ENCODE peak calls at places on chromosomes 13 and 19, in ten cellular contexts. K is stimulated activated CD4-positive, alpha-beta T cell treated with anti-CD3 and anti-CD28 coated beads, Interleukin-1b, Interleukin-23, amount 100 ng/mL, for 24 hours; R is C1 segment of cervical spinal cord; A is tibial nerve; X is activated CD8-positive, alpha-beta T cell treated with anti-CD3 and anti-CD28 coated beads, Interleukin-2, amount 10 ng/mL, durations not matched to agents 7 days and 5 days; Y is fibroblast of the conjunctiva; I is WTC11; E is DMS53; C is AG09309; Q is left ventricle myocardium inferior. H is an unnamed sample.

GRCh38 chr19:49331616-49332055 is 3.6 kb upstream of the CD37 start:
- DNase-seq in K (no peak), X (peak; percentile 79), E (peak; percentile 39), Q (no peak), A (no peak), R (no peak), I (peak; percentile 34), Y (peak; percentile 22), C (no peak), H (peak; percentile 56)

GRCh38 chr13:110638814-110639806 is 23.8 kb downstream of the NAXD start:
- DNase-seq in E (no peak), X (no peak), C (no peak), A (no peak), R (no peak), K (no peak), I (no peak), Q (no peak), Y (no peak), H (no peak)

GRCh38 chr13:46146898-46147297 is 35.1 kb downstream of the LCP1 start:
- DNase-seq in Q (no peak), C (no peak), R (no peak), K (no peak), X (no peak), A (no peak), E (peak; percentile 72), I (peak; percentile 35), Y (no peak), H (peak; percentile 55)

GRCh38 chr13:83340170-83340569 is 542.1 kb downstream of the SLITRK1 start:
- DNase-seq in Q (no peak), Y (no peak), A (no peak), R (no peak), K (no peak), I (no peak), C (no peak), X (no peak), E (peak; percentile 45), H (no peak)

GRCh38 chr19:2033825-2034159 is 17.3 kb downstream of the MKNK2 start:
- DNase-seq in C (no peak), Y (no peak), X (no peak), I (no peak), R (no peak), Q (no peak), K (no peak), A (no peak), E (no peak), H (no peak)

GRCh38 chr19:15445807-15446376 is 3.9 kb downstream of the WIZ start:
- DNase-seq in C (no peak), I (no peak), A (no peak), K (no peak), R (no peak), E (no peak), X (no peak), Y (no peak), Q (peak; percentile 77), H (no peak)

GRCh38 chr13:80341098-80341701 is at the start of gene SPRY2:
- DNase-seq in R (peak; percentile 89), Y (peak; percentile 97), E (peak; percentile 91), C (peak; percentile 86), I (peak; percentile 87), Q (peak; percentile 94), X (peak; percentile 42), K (no peak), A (peak; percentile 93), H (peak; percentile 96)

GRCh38 chr13:112545866-112546265 is 42.1 kb downstream of the TUBGCP3 start:
- DNase-seq in Y (peak; percentile 35), A (no peak), Q (no peak), C (peak; percentile 63), I (no peak), E (no peak), X (no peak), K (no peak), R (no peak), H (no peak)

GRCh38 chr19:44142014-44142523 is 715 bp downstream of the ZNF234 start:
- DNase-seq in Y (no peak), I (no peak), R (no peak), Q (no peak), E (peak; percentile 46), X (peak; percentile 25), K (no peak), A (no peak), C (no peak), H (no peak)

GRCh38 chr13:91270031-91270430 is 77.5 kb upstream of the MIR17HG start:
- DNase-seq in E (no peak), Q (no peak), K (no peak), R (no peak), C (no peak), Y (no peak), X (no peak), A (no peak), I (no peak), H (no peak)

GRCh38 chr13:22665531-22665930 is 515.2 kb upstream of the SGCG start:
- DNase-seq in A (no peak), E (peak; percentile 91), I (no peak), X (no peak), R (no peak), C (no peak), K (no peak), Y (no peak), Q (no peak), H (no peak)

GRCh38 chr19:12495002-12495802 is 10.6 kb upstream of the ZNF709 start:
- DNase-seq in Q (peak; percentile 94), I (peak; percentile 94), E (peak; percentile 97), C (peak; percentile 44), X (peak; percentile 95), K (peak; percentile 79), A (peak; percentile 81), R (peak; percentile 87), Y (peak; percentile 33), H (peak; percentile 96)

GRCh38 chr13:35164324-35164932 is 222.4 kb downstream of the NBEA start:
- DNase-seq in A (no peak), Y (no peak), K (no peak), C (no peak), I (no peak), E (peak; percentile 73), R (no peak), Q (no peak), X (no peak), H (no peak)

GRCh38 chr19:49114630-49115363 is 627 bp downstream of the LIN7B start:
- DNase-seq in Q (peak; percentile 70), X (peak; percentile 61), C (no peak), K (no peak), E (peak; percentile 59), R (peak; percentile 40), A (no peak), Y (no peak), I (peak; percentile 86), H (peak; percentile 82)

GRCh38 chr13:63190742-63191141 is 1775.1 kb upstream of the PCDH20 start:
- DNase-seq in Y (no peak), I (no peak), A (no peak), R (no peak), E (no peak), X (no peak), K (no peak), Q (no peak), C (peak; percentile 24), H (no peak)

GRCh38 chr13:84137292-84137691 is 255.0 kb upstream of the SLITRK1 start:
- DNase-seq in A (no peak), Q (no peak), K (no peak), R (no peak), I (no peak), Y (no peak), X (peak; percentile 86), C (peak; percentile 21), E (no peak), H (no peak)

GRCh38 chr13:28658796-28659610 is at the start of gene POMP:
- DNase-seq in Q (peak; percentile 95), I (peak; percentile 80), X (peak; percentile 95), Y (peak; percentile 83), R (peak; percentile 88), E (peak; percentile 96), C (peak; percentile 83), K (peak; percentile 88), A (peak; percentile 87), H (peak; percentile 97)

GRCh38 chr19:28009696-28010095 is 1203.3 kb downstream of the UQCRFS1 start:
- DNase-seq in R (no peak), X (no peak), Q (no peak), C (no peak), K (no peak), A (no peak), I (no peak), Y (no peak), E (no peak), H (no peak)

GRCh38 chr19:34459614-34460013 is 21.9 kb upstream of the WTIP start:
- DNase-seq in Y (no peak), I (no peak), K (no peak), C (no peak), X (no peak), Q (no peak), E (peak; percentile 95), A (no peak), R (no peak), H (no peak)

GRCh38 chr19:38684078-38684861 is 36.8 kb downstream of the ACTN4 start:
- DNase-seq in Y (peak; percentile 85), Q (peak; percentile 52), I (no peak), K (no peak), A (peak; percentile 43), R (no peak), C (peak; percentile 69), X (peak; percentile 31), E (peak; percentile 61), H (no peak)

GRCh38 chr13:67726979-67727378 is 496.8 kb upstream of the PCDH9 start:
- DNase-seq in Q (no peak), A (no peak), K (no peak), I (peak; percentile 14), X (no peak), E (peak; percentile 32), C (no peak), Y (no peak), R (no peak), H (no peak)

GRCh38 chr19:1066251-1066747 is 668 bp upstream of the ARHGAP45 start:
- DNase-seq in Y (no peak), Q (no peak), A (no peak), K (no peak), E (no peak), R (no peak), I (no peak), C (no peak), X (no peak), H (no peak)

GRCh38 chr19:4557186-4557970 is 2.1 kb downstream of the SEMA6B start:
- DNase-seq in E (peak; percentile 44), C (no peak), A (no peak), X (peak; percentile 37), Y (no peak), R (no peak), Q (no peak), K (no peak), I (peak; percentile 67), H (no peak)

GRCh38 chr13:95623141-95623540 is 21.4 kb downstream of the DZIP1 start:
- DNase-seq in E (no peak), R (no peak), A (no peak), X (no peak), K (no peak), Y (no peak), I (no peak), Q (no peak), C (no peak), H (no peak)

GRCh38 chr19:42246143-42246868 is 3.9 kb upstream of the GSK3A start:
- DNase-seq in A (peak; percentile 50), Y (peak; percentile 60), C (peak; percentile 52), Q (peak; percentile 75), K (no peak), I (peak; percentile 75), X (no peak), R (peak; percentile 70), E (peak; percentile 73), H (peak; percentile 92)

GRCh38 chr13:71602327-71602726 is 264.7 kb downstream of the DACH1 start:
- DNase-seq in Y (no peak), A (no peak), R (no peak), Q (no peak), I (no peak), X (no peak), K (no peak), E (no peak), C (no peak), H (no peak)

GRCh38 chr13:26585136-26585535 is 27.7 kb downstream of the WASF3 start:
- DNase-seq in R (no peak), X (no peak), C (no peak), E (peak; percentile 48), Y (no peak), A (no peak), Q (no peak), K (no peak), I (no peak), H (no peak)

GRCh38 chr19:16106121-16106520 is 5.6 kb upstream of the RAB8A start:
- DNase-seq in A (no peak), Q (no peak), R (no peak), Y (no peak), C (peak; percentile 8), K (no peak), X (no peak), E (no peak), I (no peak), H (no peak)